ENCODE peak calls at places on chromosomes 12 and 14, in five cellular contexts. One of them, this sample, is unnamed.

GRCh38 chr14:104130974-104131651 is 7.3 kb upstream of the KIF26A start:
- DNase-seq in mesenchymal stem cell: peak
- DNase-seq in H9: peak
- DNase-seq in H1: no peak
- DNase-seq in IMR-90: peak
- DNase-seq in this sample: no peak

GRCh38 chr12:119204137-119204536 is 25.4 kb downstream of the HSPB8 start:
- DNase-seq in IMR-90: no peak
- DNase-seq in mesenchymal stem cell: no peak
- DNase-seq in H9: no peak
- DNase-seq in H1: no peak
- DNase-seq in this sample: no peak

GRCh38 chr12:99767809-99768208 is 120.3 kb downstream of the GARIN6 start:
- DNase-seq in H9: no peak
- DNase-seq in IMR-90: peak
- DNase-seq in H1: no peak
- DNase-seq in mesenchymal stem cell: peak
- DNase-seq in this sample: no peak

GRCh38 chr12:3725267-3726115 is 27.4 kb downstream of the CRACR2A start:
- DNase-seq in H1: no peak
- DNase-seq in H9: peak
- DNase-seq in IMR-90: no peak
- DNase-seq in mesenchymal stem cell: no peak
- DNase-seq in this sample: no peak

GRCh38 chr14:35140718-35141581 is 18.6 kb downstream of the PRORP start:
- DNase-seq in H9: no peak
- DNase-seq in H1: no peak
- DNase-seq in IMR-90: peak
- DNase-seq in mesenchymal stem cell: peak
- DNase-seq in this sample: no peak

GRCh38 chr12:49583361-49584094 is 15.6 kb upstream of the MCRS1 start:
- DNase-seq in H1: no peak
- DNase-seq in IMR-90: peak
- DNase-seq in mesenchymal stem cell: no peak
- DNase-seq in H9: no peak
- DNase-seq in this sample: no peak

GRCh38 chr12:84727964-84728363 is 184.6 kb downstream of the SLC6A15 start:
- DNase-seq in mesenchymal stem cell: no peak
- DNase-seq in H1: no peak
- DNase-seq in IMR-90: no peak
- DNase-seq in H9: peak
- DNase-seq in this sample: no peak

GRCh38 chr12:94621662-94622359 is 28.5 kb downstream of the TMCC3 start:
- DNase-seq in H9: no peak
- DNase-seq in IMR-90: peak
- DNase-seq in mesenchymal stem cell: peak
- DNase-seq in H1: no peak
- DNase-seq in this sample: no peak

GRCh38 chr14:99168330-99168729 is 103.7 kb downstream of the BCL11B start:
- DNase-seq in IMR-90: no peak
- DNase-seq in mesenchymal stem cell: no peak
- DNase-seq in H1: no peak
- DNase-seq in H9: peak
- DNase-seq in this sample: no peak

GRCh38 chr14:64115401-64115800 is 178.8 kb downstream of the ESR2 start:
- DNase-seq in H1: no peak
- DNase-seq in mesenchymal stem cell: no peak
- DNase-seq in H9: no peak
- DNase-seq in IMR-90: no peak
- DNase-seq in this sample: no peak

GRCh38 chr12:8449293-8449944 is 6.3 kb upstream of the CLEC6A start:
- DNase-seq in IMR-90: no peak
- DNase-seq in H1: no peak
- DNase-seq in mesenchymal stem cell: no peak
- DNase-seq in H9: peak
- DNase-seq in this sample: no peak

GRCh38 chr12:114673169-114673833 is 10.7 kb downstream of the TBX3 start:
- DNase-seq in H9: peak
- DNase-seq in IMR-90: peak
- DNase-seq in H1: no peak
- DNase-seq in mesenchymal stem cell: peak
- DNase-seq in this sample: peak

GRCh38 chr12:54988402-54989054 is 4.0 kb upstream of the TESPA1 start:
- DNase-seq in mesenchymal stem cell: peak
- DNase-seq in H9: no peak
- DNase-seq in IMR-90: peak
- DNase-seq in H1: no peak
- DNase-seq in this sample: no peak

GRCh38 chr12:131912526-131913274 is 16.4 kb upstream of the PUS1 start:
- DNase-seq in H9: no peak
- DNase-seq in H1: no peak
- DNase-seq in mesenchymal stem cell: peak
- DNase-seq in IMR-90: peak
- DNase-seq in this sample: no peak

GRCh38 chr14:91357731-91358319 is 59.8 kb downstream of the CCDC88C start:
- DNase-seq in IMR-90: no peak
- DNase-seq in mesenchymal stem cell: no peak
- DNase-seq in H1: no peak
- DNase-seq in H9: no peak
- DNase-seq in this sample: no peak

GRCh38 chr14:91363776-91364523 is 53.7 kb downstream of the CCDC88C start:
- DNase-seq in IMR-90: no peak
- DNase-seq in H9: no peak
- DNase-seq in H1: no peak
- DNase-seq in mesenchymal stem cell: no peak
- DNase-seq in this sample: no peak

GRCh38 chr14:91361236-91361811 is 56.3 kb downstream of the CCDC88C start:
- DNase-seq in IMR-90: peak
- DNase-seq in mesenchymal stem cell: peak
- DNase-seq in H1: no peak
- DNase-seq in H9: no peak
- DNase-seq in this sample: no peak

GRCh38 chr14:91358654-91359210 is 58.9 kb downstream of the CCDC88C start:
- DNase-seq in H9: no peak
- DNase-seq in mesenchymal stem cell: no peak
- DNase-seq in H1: no peak
- DNase-seq in IMR-90: no peak
- DNase-seq in this sample: no peak

GRCh38 chr14:91360490-91361235 is 57.0 kb downstream of the CCDC88C start:
- DNase-seq in H9: no peak
- DNase-seq in H1: no peak
- DNase-seq in mesenchymal stem cell: no peak
- DNase-seq in IMR-90: no peak
- DNase-seq in this sample: no peak
- H3K27ac ChIP-seq in H9: no peak
- H3K27ac ChIP-seq in H1: no peak
- H3K27ac ChIP-seq in mesenchymal stem cell: no peak
- H3K27ac ChIP-seq in IMR-90: no peak
- H3K27ac ChIP-seq in this sample: no peak

GRCh38 chr14:70907172-70907995 is at the start of gene PCNX1:
- DNase-seq in H1: peak
- DNase-seq in H9: peak
- DNase-seq in mesenchymal stem cell: peak
- DNase-seq in IMR-90: peak
- DNase-seq in this sample: peak

GRCh38 chr14:70907996-70908917 is 998 bp downstream of the PCNX1 start:
- DNase-seq in IMR-90: peak
- DNase-seq in H9: peak
- DNase-seq in mesenchymal stem cell: peak
- DNase-seq in H1: peak
- DNase-seq in this sample: no peak

GRCh38 chr14:70905316-70905715 is 1.9 kb upstream of the PCNX1 start:
- DNase-seq in IMR-90: peak
- DNase-seq in mesenchymal stem cell: peak
- DNase-seq in H1: no peak
- DNase-seq in H9: no peak
- DNase-seq in this sample: no peak

GRCh38 chr14:70908918-70909641 is 1.8 kb downstream of the PCNX1 start:
- DNase-seq in H1: no peak
- DNase-seq in mesenchymal stem cell: no peak
- DNase-seq in IMR-90: no peak
- DNase-seq in H9: no peak
- DNase-seq in this sample: no peak

GRCh38 chr14:70906785-70907171 is 481 bp upstream of the PCNX1 start:
- DNase-seq in mesenchymal stem cell: peak
- DNase-seq in H1: no peak
- DNase-seq in IMR-90: no peak
- DNase-seq in H9: no peak
- DNase-seq in this sample: no peak
- H2BK15ac ChIP-seq in mesenchymal stem cell: no peak
- H2BK15ac ChIP-seq in H1: no peak
- H2BK15ac ChIP-seq in IMR-90: peak
- H2BK15ac ChIP-seq in H9: no peak
- H2BK15ac ChIP-seq in this sample: no peak

GRCh38 chr14:26595922-26596721 is 1.7 kb downstream of the NOVA1 start:
- DNase-seq in H9: no peak
- DNase-seq in H1: no peak
- DNase-seq in IMR-90: no peak
- DNase-seq in mesenchymal stem cell: peak
- DNase-seq in this sample: no peak

GRCh38 chr14:26596722-26597030 is 1.2 kb downstream of the NOVA1 start:
- DNase-seq in H9: peak
- DNase-seq in H1: no peak
- DNase-seq in mesenchymal stem cell: peak
- DNase-seq in IMR-90: peak
- DNase-seq in this sample: no peak

GRCh38 chr14:26598672-26599131 is 869 bp upstream of the NOVA1 start:
- DNase-seq in IMR-90: no peak
- DNase-seq in mesenchymal stem cell: no peak
- DNase-seq in H1: no peak
- DNase-seq in H9: no peak
- DNase-seq in this sample: no peak

GRCh38 chr14:26598081-26598671 is 343 bp upstream of the NOVA1 start:
- DNase-seq in H1: peak
- DNase-seq in mesenchymal stem cell: peak
- DNase-seq in IMR-90: peak
- DNase-seq in H9: peak
- DNase-seq in this sample: peak

DNA sequence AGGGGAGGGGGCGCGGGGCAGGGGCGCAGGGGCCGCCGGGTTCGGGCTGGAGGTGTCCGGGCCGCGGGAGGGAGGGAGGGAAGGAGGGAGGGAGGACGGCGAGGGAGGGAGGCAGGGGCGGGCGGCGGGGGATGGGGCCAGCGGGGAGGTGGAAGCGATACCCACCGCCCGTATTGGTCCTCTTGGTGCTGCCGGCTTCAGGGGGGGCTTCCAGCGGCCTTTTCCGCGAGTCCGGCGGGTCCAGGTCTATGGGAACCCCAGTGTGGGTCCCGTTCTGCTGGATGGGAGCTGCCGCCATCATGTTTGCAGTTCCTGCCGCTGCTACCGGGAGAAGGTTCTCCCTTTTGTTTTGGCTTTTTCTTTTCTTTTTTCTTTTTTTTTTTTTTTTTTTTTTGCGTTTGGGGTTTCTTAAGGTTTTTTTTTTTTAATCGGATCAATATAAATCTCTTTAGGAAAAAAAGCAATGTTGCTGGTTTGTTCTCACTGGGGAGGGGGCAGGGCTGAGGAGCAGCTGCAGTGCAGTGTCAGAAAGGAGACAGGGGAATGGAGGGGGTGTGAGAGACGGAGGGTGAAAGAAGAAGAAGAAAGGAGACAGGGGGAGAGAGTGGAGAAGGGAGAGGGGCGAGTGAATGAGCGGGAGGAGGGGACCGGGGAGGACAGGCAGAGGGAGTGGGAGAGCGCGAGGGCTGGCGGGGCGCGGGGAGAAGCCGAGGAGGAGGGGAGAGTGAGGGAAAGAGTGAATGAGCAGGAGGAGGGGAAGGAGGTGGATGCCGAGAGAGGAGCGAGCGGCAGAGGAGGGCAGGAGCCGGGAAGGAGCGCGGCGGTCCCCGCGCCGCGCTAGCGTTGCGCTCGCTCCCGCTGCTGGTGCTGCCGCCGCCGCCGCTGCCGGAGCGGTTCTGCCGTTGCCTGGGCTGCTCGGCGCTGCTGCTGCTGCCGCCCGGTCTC is at the start of gene NOVA1:
- DNase-seq in H1: peak
- DNase-seq in IMR-90: no peak
- DNase-seq in mesenchymal stem cell: peak
- DNase-seq in H9: peak
- DNase-seq in this sample: peak
- H4K91ac ChIP-seq in H1: peak
- H4K91ac ChIP-seq in IMR-90: no peak
- H4K91ac ChIP-seq in mesenchymal stem cell: peak
- H4K91ac ChIP-seq in H9: no peak
- H4K91ac ChIP-seq in this sample: peak

DNA sequence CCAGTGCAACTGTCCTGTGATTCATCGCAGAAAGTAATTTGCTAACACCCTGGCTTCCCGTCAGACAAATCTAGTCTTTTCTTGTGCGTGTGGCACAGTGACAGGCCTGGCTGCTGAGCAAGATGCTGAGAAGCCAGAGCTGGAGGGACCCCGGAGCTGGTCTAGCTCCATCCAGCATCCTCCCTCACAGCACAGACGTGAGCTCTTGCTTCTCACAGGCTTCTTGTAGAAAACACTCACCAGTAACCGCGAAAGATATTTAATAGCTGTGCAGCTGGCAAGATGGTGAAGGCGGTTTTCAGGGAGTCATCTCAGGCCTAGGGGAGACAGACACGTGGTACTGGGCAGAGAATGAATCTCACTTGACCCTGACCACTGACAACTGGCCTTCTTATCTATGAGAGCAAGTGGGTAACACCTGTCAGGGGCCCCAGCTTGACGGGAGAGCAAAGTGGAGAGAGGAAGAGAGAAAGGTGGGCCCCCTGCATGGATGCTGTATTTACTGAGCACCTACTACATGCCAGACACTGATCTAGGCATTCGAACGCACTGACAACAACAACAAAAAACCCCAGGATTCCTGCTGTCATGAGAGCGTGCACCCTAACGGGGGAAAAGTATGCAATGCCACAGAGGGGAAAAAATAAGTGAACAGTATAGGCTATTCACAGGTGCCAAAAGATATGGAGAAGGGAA is 63.3 kb downstream of the CCDC88C start:
- DNase-seq in H1: no peak
- DNase-seq in IMR-90: no peak
- DNase-seq in H9: no peak
- DNase-seq in mesenchymal stem cell: no peak
- DNase-seq in this sample: no peak
- H3K27ac ChIP-seq in H1: no peak
- H3K27ac ChIP-seq in IMR-90: no peak
- H3K27ac ChIP-seq in H9: no peak
- H3K27ac ChIP-seq in mesenchymal stem cell: no peak
- H3K27ac ChIP-seq in this sample: no peak

GRCh38 chr14:87149583-87150354 is 843.2 kb downstream of the GALC start:
- DNase-seq in H1: peak
- DNase-seq in mesenchymal stem cell: peak
- DNase-seq in H9: peak
- DNase-seq in IMR-90: peak
- DNase-seq in this sample: no peak
- H2BK15ac ChIP-seq in H1: no peak
- H2BK15ac ChIP-seq in mesenchymal stem cell: no peak
- H2BK15ac ChIP-seq in H9: no peak
- H2BK15ac ChIP-seq in IMR-90: peak
- H2BK15ac ChIP-seq in this sample: no peak